ENCODE peak calls at places on chromosomes 11 and 22, in six cellular contexts. One of them, this sample, is unnamed.
A peak's percentile ranks its signal among the peaks of the same experiment; 100 is the strongest.

GRCh38 chr22:38276161-38276560 is 3.4 kb upstream of the TMEM184B start:
- DNase-seq in GM23338: no peak
- DNase-seq in glutamatergic neuron: no peak
- DNase-seq in stimulated activated CD4-positive, alpha-beta T cell treated with anti-CD3 and anti-CD28 coated beads, Interleukin-4, amount 100 ng/mL, for 48 hours: no peak
- DNase-seq in GM19239: no peak
- DNase-seq in activated CD4-positive, alpha-beta T cell treated with anti-CD3 and anti-CD28 coated beads, Interleukin-2, amount 50 U/mL, for 48 hours: no peak
- DNase-seq in this sample: no peak

GRCh38 chr11:1048375-1049070 is 12.0 kb upstream of the MUC6 start:
- DNase-seq in activated CD4-positive, alpha-beta T cell treated with anti-CD3 and anti-CD28 coated beads, Interleukin-2, amount 50 U/mL, for 48 hours: no peak
- DNase-seq in stimulated activated CD4-positive, alpha-beta T cell treated with anti-CD3 and anti-CD28 coated beads, Interleukin-4, amount 100 ng/mL, for 48 hours: no peak
- DNase-seq in glutamatergic neuron: peak; percentile 24
- DNase-seq in GM19239: no peak
- DNase-seq in GM23338: peak; percentile 48
- DNase-seq in this sample: no peak

GRCh38 chr11:121589946-121590537 is 137.3 kb upstream of the SORL1-AS1 start:
- DNase-seq in activated CD4-positive, alpha-beta T cell treated with anti-CD3 and anti-CD28 coated beads, Interleukin-2, amount 50 U/mL, for 48 hours: peak; percentile 41
- DNase-seq in GM19239: peak; percentile 48
- DNase-seq in glutamatergic neuron: no peak
- DNase-seq in GM23338: no peak
- DNase-seq in stimulated activated CD4-positive, alpha-beta T cell treated with anti-CD3 and anti-CD28 coated beads, Interleukin-4, amount 100 ng/mL, for 48 hours: no peak
- DNase-seq in this sample: no peak

GRCh38 chr11:102472127-102472526 is 19.6 kb upstream of the TMEM123 start:
- DNase-seq in stimulated activated CD4-positive, alpha-beta T cell treated with anti-CD3 and anti-CD28 coated beads, Interleukin-4, amount 100 ng/mL, for 48 hours: no peak
- DNase-seq in GM23338: no peak
- DNase-seq in glutamatergic neuron: no peak
- DNase-seq in activated CD4-positive, alpha-beta T cell treated with anti-CD3 and anti-CD28 coated beads, Interleukin-2, amount 50 U/mL, for 48 hours: no peak
- DNase-seq in GM19239: no peak
- DNase-seq in this sample: no peak

GRCh38 chr11:24078056-24078455 is 418.8 kb upstream of the LUZP2 start:
- DNase-seq in glutamatergic neuron: no peak
- DNase-seq in GM23338: no peak
- DNase-seq in GM19239: no peak
- DNase-seq in stimulated activated CD4-positive, alpha-beta T cell treated with anti-CD3 and anti-CD28 coated beads, Interleukin-4, amount 100 ng/mL, for 48 hours: no peak
- DNase-seq in activated CD4-positive, alpha-beta T cell treated with anti-CD3 and anti-CD28 coated beads, Interleukin-2, amount 50 U/mL, for 48 hours: no peak
- DNase-seq in this sample: no peak

GRCh38 chr11:131770801-131771200 is 400.4 kb downstream of the NTM start:
- DNase-seq in glutamatergic neuron: no peak
- DNase-seq in GM23338: no peak
- DNase-seq in activated CD4-positive, alpha-beta T cell treated with anti-CD3 and anti-CD28 coated beads, Interleukin-2, amount 50 U/mL, for 48 hours: no peak
- DNase-seq in GM19239: no peak
- DNase-seq in stimulated activated CD4-positive, alpha-beta T cell treated with anti-CD3 and anti-CD28 coated beads, Interleukin-4, amount 100 ng/mL, for 48 hours: no peak
- DNase-seq in this sample: no peak

GRCh38 chr22:30023099-30023498 is 57.2 kb upstream of the HORMAD2 start:
- DNase-seq in GM23338: no peak
- DNase-seq in activated CD4-positive, alpha-beta T cell treated with anti-CD3 and anti-CD28 coated beads, Interleukin-2, amount 50 U/mL, for 48 hours: no peak
- DNase-seq in stimulated activated CD4-positive, alpha-beta T cell treated with anti-CD3 and anti-CD28 coated beads, Interleukin-4, amount 100 ng/mL, for 48 hours: no peak
- DNase-seq in glutamatergic neuron: no peak
- DNase-seq in GM19239: no peak
- DNase-seq in this sample: no peak

GRCh38 chr11:12864316-12865156 is 144.6 kb upstream of the RASSF10 start:
- DNase-seq in stimulated activated CD4-positive, alpha-beta T cell treated with anti-CD3 and anti-CD28 coated beads, Interleukin-4, amount 100 ng/mL, for 48 hours: no peak
- DNase-seq in GM19239: no peak
- DNase-seq in activated CD4-positive, alpha-beta T cell treated with anti-CD3 and anti-CD28 coated beads, Interleukin-2, amount 50 U/mL, for 48 hours: no peak
- DNase-seq in GM23338: peak; percentile 99
- DNase-seq in glutamatergic neuron: no peak
- DNase-seq in this sample: peak; percentile 96

GRCh38 chr11:130606781-130607511 is 158.5 kb downstream of the ADAMTS15 start:
- DNase-seq in stimulated activated CD4-positive, alpha-beta T cell treated with anti-CD3 and anti-CD28 coated beads, Interleukin-4, amount 100 ng/mL, for 48 hours: no peak
- DNase-seq in activated CD4-positive, alpha-beta T cell treated with anti-CD3 and anti-CD28 coated beads, Interleukin-2, amount 50 U/mL, for 48 hours: no peak
- DNase-seq in GM19239: no peak
- DNase-seq in glutamatergic neuron: no peak
- DNase-seq in GM23338: no peak
- DNase-seq in this sample: no peak

GRCh38 chr22:25622011-25622410 is 57.5 kb downstream of the GRK3 start:
- DNase-seq in glutamatergic neuron: no peak
- DNase-seq in GM19239: no peak
- DNase-seq in stimulated activated CD4-positive, alpha-beta T cell treated with anti-CD3 and anti-CD28 coated beads, Interleukin-4, amount 100 ng/mL, for 48 hours: no peak
- DNase-seq in activated CD4-positive, alpha-beta T cell treated with anti-CD3 and anti-CD28 coated beads, Interleukin-2, amount 50 U/mL, for 48 hours: no peak
- DNase-seq in GM23338: no peak
- DNase-seq in this sample: peak; percentile 42

GRCh38 chr11:61683961-61684869 is 4.0 kb downstream of the DAGLA start:
- DNase-seq in GM19239: no peak
- DNase-seq in stimulated activated CD4-positive, alpha-beta T cell treated with anti-CD3 and anti-CD28 coated beads, Interleukin-4, amount 100 ng/mL, for 48 hours: no peak
- DNase-seq in activated CD4-positive, alpha-beta T cell treated with anti-CD3 and anti-CD28 coated beads, Interleukin-2, amount 50 U/mL, for 48 hours: peak; percentile 21
- DNase-seq in glutamatergic neuron: peak; percentile 60
- DNase-seq in GM23338: no peak
- DNase-seq in this sample: no peak

GRCh38 chr22:42612336-42612735 is 2.3 kb downstream of the POLDIP3 start:
- DNase-seq in GM19239: no peak
- DNase-seq in glutamatergic neuron: no peak
- DNase-seq in stimulated activated CD4-positive, alpha-beta T cell treated with anti-CD3 and anti-CD28 coated beads, Interleukin-4, amount 100 ng/mL, for 48 hours: no peak
- DNase-seq in activated CD4-positive, alpha-beta T cell treated with anti-CD3 and anti-CD28 coated beads, Interleukin-2, amount 50 U/mL, for 48 hours: no peak
- DNase-seq in GM23338: no peak
- DNase-seq in this sample: no peak

This sample was measured in retinal pigment epithelial cell.